ENCODE peak calls at places on chromosomes 1 and 21, in nine cellular contexts. J is fibroblast of lung; N is astrocyte; F is CD8-positive, alpha-beta memory T cell; M is neural progenitor cell; G is ovary; B is neuronal stem cell; A is lower lobe of right lung; R is SJSA1. Q is an unnamed sample. For H3K36me3, the result is how much of the 10 kb centered on the place peaks cover.

GRCh38 chr1:118961156-118961555 is 27.0 kb downstream of the TBX15 start:
- DNase-seq in N (no peak), G (no peak), R (no peak), B (no peak), A (no peak), J (no peak), M (no peak), F (no peak), Q (no peak)

GRCh38 chr21:16536661-16537359 is 807.0 kb downstream of the USP25 start:
- DNase-seq in N (peak), A (no peak), M (no peak), J (peak), R (peak), F (no peak), G (no peak), B (no peak), Q (no peak)

GRCh38 chr1:31939484-31940329 is 1.5 kb upstream of the PTP4A2 start:
- DNase-seq in R (peak), M (peak), A (peak), F (peak), G (peak), J (peak), N (peak), B (no peak), Q (peak)

GRCh38 chr1:207810173-207810572 is 58.3 kb downstream of the CD46 start:
- DNase-seq in J (peak), A (no peak), F (no peak), G (no peak), M (no peak), N (peak), R (no peak), B (no peak), Q (no peak)

GRCh38 chr1:168693872-168694238 is 35.2 kb downstream of the DPT start:
- DNase-seq in N (peak), M (no peak), A (no peak), G (no peak), R (no peak), J (peak), B (no peak), F (no peak), Q (no peak)

GRCh38 chr1:31426249-31426922 is 13.4 kb downstream of the SERINC2 start:
- DNase-seq in R (no peak), B (no peak), J (no peak), F (no peak), G (no peak), A (no peak), M (no peak), N (no peak), Q (no peak)

GRCh38 chr1:62906428-62906886 is 122.5 kb downstream of the ATG4C start:
- DNase-seq in J (no peak), B (peak), A (no peak), R (peak), G (no peak), M (peak), F (no peak), N (no peak), Q (no peak)

GRCh38 chr1:61131716-61132115 is 49.4 kb downstream of the NFIA start:
- DNase-seq in G (no peak), F (no peak), A (no peak), J (peak), B (no peak), M (no peak), N (no peak), R (no peak), Q (no peak)

GRCh38 chr1:87051965-87052364 is 137.5 kb downstream of the HS2ST1 start:
- DNase-seq in M (no peak), G (no peak), A (no peak), F (no peak), B (no peak), R (no peak), N (no peak), J (no peak), Q (no peak)

GRCh38 chr1:234214129-234214910 is 158.9 kb upstream of the COA6 start:
- DNase-seq in G (no peak), B (peak), M (peak), J (peak), F (no peak), R (no peak), N (peak), A (peak), Q (no peak)

GRCh38 chr1:221810406-221810805 is 68.5 kb upstream of the DUSP10 start:
- DNase-seq in F (no peak), B (no peak), G (no peak), N (peak), R (peak), M (no peak), J (peak), A (no peak), Q (no peak)

GRCh38 chr1:26084844-26085243 is 17.4 kb upstream of the TRIM63 start:
- DNase-seq in J (no peak), F (no peak), A (no peak), M (no peak), B (no peak), R (no peak), G (no peak), N (no peak), Q (no peak)

GRCh38 chr1:224753491-224753890 is 137.4 kb downstream of the CNIH3 start:
- DNase-seq in A (no peak), B (no peak), J (no peak), N (no peak), F (no peak), R (no peak), G (no peak), M (no peak), Q (no peak)

GRCh38 chr1:21576031-21576797 is 67.0 kb downstream of the ALPL start:
- DNase-seq in R (no peak), G (no peak), J (no peak), M (no peak), A (no peak), N (no peak), F (no peak), B (no peak), Q (no peak)

GRCh38 chr1:55214903-55215193 is 316 bp downstream of the USP24 start:
- DNase-seq in R (peak), M (peak), G (peak), A (peak), B (peak), J (peak), N (peak), F (peak), Q (peak)

GRCh38 chr1:45979074-45979777 is 153.2 kb downstream of the PIK3R3 start:
- DNase-seq in F (no peak), A (no peak), J (peak), G (no peak), N (peak), B (no peak), M (no peak), R (no peak), Q (no peak)

GRCh38 chr1:63984891-63985290 is 211.1 kb downstream of the ROR1 start:
- DNase-seq in G (no peak), M (no peak), A (no peak), N (no peak), J (no peak), B (no peak), R (no peak), F (no peak), Q (no peak)

GRCh38 chr21:42862774-42863503 is 16.4 kb downstream of the WDR4 start:
- DNase-seq in A (no peak), M (no peak), F (no peak), R (no peak), B (no peak), J (no peak), N (no peak), G (peak), Q (no peak)

GRCh38 chr1:17831619-17832018 is 76.5 kb downstream of the ACTL8 start:
- DNase-seq in A (no peak), J (peak), N (peak), G (no peak), F (no peak), B (peak), M (peak), R (peak), Q (no peak)

GRCh38 chr1:99599678-99600175 is 46.2 kb upstream of the PALMD start:
- DNase-seq in G (peak), B (no peak), N (peak), R (peak), M (no peak), F (no peak), J (peak), A (no peak), Q (peak)

GRCh38 chr1:170701962-170702361 is 38.0 kb downstream of the PRRX1 start:
- DNase-seq in R (no peak), B (no peak), G (no peak), M (no peak), F (no peak), N (no peak), J (no peak), A (no peak), Q (no peak)

GRCh38 chr21:41846033-41846317 is 33.2 kb downstream of the PRDM15 start:
- DNase-seq in G (no peak), F (no peak), N (no peak), J (no peak), R (no peak), B (no peak), A (no peak), M (no peak), Q (no peak)

GRCh38 chr1:24385160-24385939 is 28.2 kb downstream of the STPG1 start:
- DNase-seq in R (no peak), B (no peak), G (no peak), J (peak), M (peak), A (no peak), N (peak), F (peak), Q (no peak)

GRCh38 chr1:214475746-214476145 is 75.7 kb downstream of the PTPN14 start:
- DNase-seq in M (no peak), G (no peak), A (no peak), R (no peak), B (no peak), N (peak), J (peak), F (no peak), Q (no peak)

GRCh38 chr1:46008585-46008984 is 123.8 kb downstream of the PIK3R3 start:
- DNase-seq in N (no peak), B (no peak), A (no peak), J (no peak), R (no peak), F (no peak), G (no peak), M (no peak), Q (no peak)

GRCh38 chr1:156697481-156697880 is 7.9 kb downstream of the CRABP2 start:
- DNase-seq in J (no peak), A (no peak), R (no peak), M (no peak), G (no peak), B (no peak), N (no peak), F (no peak), Q (no peak)

GRCh38 chr1:54519709-54520108 is 28.3 kb upstream of the ACOT11 start:
- DNase-seq in R (no peak), B (no peak), J (no peak), M (peak), N (no peak), G (no peak), A (no peak), F (no peak), Q (no peak)

GRCh38 chr1:58722414-58722813 is 22.6 kb upstream of the MYSM1 start:
- DNase-seq in N (no peak), R (peak), A (no peak), M (no peak), G (no peak), F (no peak), B (no peak), J (peak), Q (no peak)

GRCh38 chr1:151106891-151107290 is 36.3 kb downstream of the GABPB2 start:
- DNase-seq in J (peak), M (no peak), N (peak), G (no peak), R (no peak), A (no peak), B (no peak), F (no peak), Q (no peak)

GRCh38 chr1:44405041-44405803 is at the start of gene RNF220:
- DNase-seq in J (peak), N (peak), A (peak), G (peak), R (peak), F (no peak), M (peak), B (peak), Q (peak)

GRCh38 chr1:156494309-156494895 is 6.2 kb downstream of the MEF2D start:
- DNase-seq in R (no peak), N (no peak), A (no peak), B (no peak), F (no peak), G (peak), M (no peak), J (no peak), Q (peak)

GRCh38 chr21:14259669-14260458 is 43.9 kb downstream of the RBM11 start:
- DNase-seq in J (peak), B (peak), R (peak), A (no peak), N (peak), M (peak), F (no peak), G (no peak), Q (no peak)

GRCh38 chr1:9714257-9714718 is 62.8 kb downstream of the PIK3CD start:
- DNase-seq in B (no peak), G (no peak), M (no peak), N (no peak), R (no peak), A (no peak), J (no peak), F (peak), Q (no peak)

GRCh38 chr1:170145691-170146676 is at the start of gene NTMT2:
- DNase-seq in R (no peak), F (no peak), N (peak), G (no peak), B (peak), A (no peak), J (peak), M (peak), Q (no peak)

GRCh38 chr1:4090556-4090955 is 190.5 kb upstream of the C1orf174 start:
- DNase-seq in N (no peak), R (no peak), M (no peak), F (no peak), A (no peak), G (no peak), J (no peak), B (no peak), Q (no peak)

GRCh38 chr1:113860891-113861290 is 10.6 kb downstream of the PTPN22 start:
- DNase-seq in N (peak), A (no peak), M (no peak), G (no peak), B (no peak), F (no peak), R (peak), J (peak), Q (no peak)

GRCh38 chr1:51559064-51559500 is 40.0 kb upstream of the EPS15 start:
- DNase-seq in G (no peak), B (no peak), N (no peak), F (no peak), A (no peak), J (no peak), R (no peak), M (no peak), Q (no peak)
- H3K27ac ChIP-seq in G (no peak), B (no peak), N (peak), F (no peak), A (no peak), J (no peak), R (peak), M (no peak), Q (no peak)

DNA sequence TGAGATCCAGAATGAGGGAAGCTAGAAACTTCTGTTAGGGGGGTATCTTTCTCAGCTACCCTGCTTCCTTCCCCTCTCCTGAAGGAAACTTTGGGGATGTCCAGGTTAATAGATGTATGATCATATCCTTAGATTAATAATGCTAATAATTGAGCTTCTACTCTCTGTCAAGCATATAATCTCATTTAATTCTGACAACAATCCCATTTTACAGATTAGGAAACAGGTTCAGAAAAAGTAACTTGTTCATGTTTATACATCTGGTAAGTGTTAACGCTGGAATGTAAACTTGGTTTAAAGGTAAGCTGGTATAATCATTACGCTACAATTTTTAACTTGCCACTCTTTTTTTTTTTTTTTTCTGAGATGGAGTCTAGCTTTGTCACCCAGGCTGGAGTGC is 1.7 kb upstream of the TMEM269 start:
- DNase-seq in G (no peak), R (no peak), N (no peak), M (no peak), J (no peak), A (no peak), B (no peak), F (no peak), Q (no peak)
- H3K36me3 ChIP-seq in G (under half), R (under half), N (under half), M (under half), J (under half), A (under half), B (under half), F (under half), Q (under half)

DNA sequence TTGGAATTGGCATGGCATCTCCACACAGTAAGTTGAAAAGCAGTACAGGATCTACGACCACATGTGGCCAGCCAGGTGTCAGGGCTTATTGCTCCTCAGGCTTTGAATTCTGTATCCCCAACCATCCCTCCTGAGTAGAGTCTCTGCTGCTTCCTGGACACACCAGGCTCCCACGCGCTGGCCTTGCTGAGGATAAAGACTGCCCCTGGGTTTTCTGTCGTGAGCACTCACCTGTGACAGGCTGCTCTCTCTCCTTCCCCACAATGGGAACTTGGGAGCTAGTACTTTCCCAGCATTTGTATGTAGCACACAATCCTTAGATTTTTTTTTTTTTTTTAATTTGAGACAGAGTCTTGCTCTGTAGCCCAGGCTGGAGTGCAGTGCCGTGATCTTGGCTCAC is 33.6 kb downstream of the PBX1 start:
- DNase-seq in G (no peak), A (no peak), J (no peak), B (no peak), M (no peak), F (no peak), R (no peak), N (no peak), Q (no peak)
- H3K27ac ChIP-seq in G (no peak), A (peak), J (no peak), B (peak), M (no peak), F (no peak), R (peak), N (no peak), Q (peak)

GRCh38 chr1:93667642-93668041 is 14.0 kb downstream of the BCAR3 start:
- DNase-seq in J (no peak), G (no peak), N (no peak), R (no peak), A (no peak), M (no peak), B (no peak), F (no peak), Q (no peak)
- H3K36me3 ChIP-seq in J (under half), G (under half), N (under half), R (half or more), A (under half), M (under half), B (under half), F (under half), Q (under half)

DNA sequence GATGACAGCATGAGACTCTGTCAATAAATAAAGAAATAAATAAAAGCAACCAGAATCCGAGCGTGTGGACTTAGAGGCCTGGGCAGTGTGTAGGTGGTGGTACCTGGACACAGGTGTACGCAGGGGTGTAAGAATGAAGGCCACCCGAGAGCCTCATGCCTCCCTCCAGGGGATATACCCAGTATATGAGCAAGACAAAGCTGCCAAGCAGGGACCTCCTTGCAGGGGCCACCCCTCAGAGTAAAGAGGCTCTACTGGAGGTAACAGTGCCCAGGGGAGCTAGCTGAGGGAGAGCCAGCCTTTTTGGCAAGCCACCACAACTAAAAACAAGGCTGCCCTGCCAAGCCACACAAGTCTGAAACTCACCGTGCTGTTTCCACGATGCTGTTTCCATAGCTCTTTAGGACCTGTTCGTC is 179.2 kb upstream of the RAB4A start:
- DNase-seq in N (no peak), M (no peak), F (no peak), G (no peak), R (no peak), B (no peak), A (no peak), J (no peak), Q (no peak)
- H3K27ac ChIP-seq in N (no peak), M (no peak), F (no peak), G (no peak), R (peak), B (no peak), A (no peak), J (no peak), Q (no peak)

GRCh38 chr1:180970333-180971079 is 52.2 kb downstream of the STX6 start:
- DNase-seq in J (no peak), A (no peak), F (no peak), B (no peak), N (no peak), G (no peak), M (no peak), R (no peak), Q (no peak)
- H3K36me3 ChIP-seq in J (under half), A (half or more), F (under half), B (under half), N (under half), G (under half), M (under half), R (under half), Q (under half)

DNA sequence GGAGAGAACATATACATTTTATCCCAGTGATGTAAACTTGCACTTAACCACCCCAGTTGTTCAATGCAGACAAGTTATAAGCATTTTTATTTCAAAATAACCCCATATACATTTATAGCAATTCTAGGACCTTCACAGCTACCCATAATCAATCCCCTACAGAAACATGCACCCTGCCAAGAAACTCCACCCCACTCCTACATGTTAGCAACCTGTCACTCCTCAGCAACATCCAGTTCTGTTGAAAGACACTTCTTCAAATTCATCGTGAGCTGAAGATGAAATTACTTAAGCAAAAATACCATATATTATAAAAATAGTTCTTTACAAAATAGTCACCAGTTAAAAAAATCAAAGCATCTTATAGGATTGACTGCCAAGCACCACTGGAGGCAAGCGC is 72.5 kb upstream of the RALGPS2 start:
- DNase-seq in J (no peak), A (no peak), B (no peak), G (no peak), F (no peak), M (no peak), R (no peak), N (no peak), Q (no peak)
- H3K27ac ChIP-seq in J (no peak), A (no peak), B (no peak), G (no peak), F (no peak), M (no peak), R (no peak), N (no peak), Q (no peak)

GRCh38 chr1:1253314-1253713 is 6.8 kb upstream of the C1QTNF12 start:
- DNase-seq in R (no peak), M (no peak), G (no peak), B (no peak), J (no peak), A (no peak), F (no peak), N (no peak), Q (no peak)

GRCh38 chr1:1255078-1255477 is 8.6 kb upstream of the C1QTNF12 start:
- DNase-seq in J (no peak), B (no peak), R (no peak), M (no peak), F (no peak), G (no peak), A (no peak), N (no peak), Q (no peak)

GRCh38 chr1:1255627-1256026 is 9.1 kb upstream of the C1QTNF12 start:
- DNase-seq in A (no peak), N (no peak), F (no peak), M (no peak), R (no peak), B (no peak), J (no peak), G (no peak), Q (no peak)

GRCh38 chr1:1253972-1254666 is 7.6 kb upstream of the C1QTNF12 start:
- DNase-seq in M (no peak), J (no peak), F (no peak), B (no peak), A (no peak), R (no peak), G (no peak), N (no peak), Q (no peak)

GRCh38 chr1:1254667-1254998 is 8.1 kb upstream of the C1QTNF12 start:
- DNase-seq in J (peak), M (no peak), R (peak), F (no peak), B (no peak), A (no peak), N (peak), G (no peak), Q (no peak)
- H3K36me3 ChIP-seq in J (under half), M (under half), R (half or more), F (under half), B (under half), A (half or more), N (under half), G (under half), Q (under half)